ENCODE peak calls at places on chromosomes 13 and 19, in six cellular contexts. One of them, this sample, is unnamed.

GRCh38 chr13:44293908-44294735 is 79.5 kb upstream of the SERP2 start:
- DNase-seq in suprapubic skin: no peak
- DNase-seq in breast epithelium: no peak
- DNase-seq in body of pancreas: no peak
- DNase-seq in ascending aorta: no peak
- DNase-seq in lower leg skin: no peak
- DNase-seq in this sample: peak

GRCh38 chr19:29858621-29859020 is 46.8 kb downstream of the CCNE1 start:
- DNase-seq in suprapubic skin: no peak
- DNase-seq in body of pancreas: no peak
- DNase-seq in breast epithelium: no peak
- DNase-seq in ascending aorta: no peak
- DNase-seq in lower leg skin: no peak
- DNase-seq in this sample: no peak

GRCh38 chr13:31747271-31747670 is 7.9 kb downstream of the RXFP2 start:
- DNase-seq in body of pancreas: no peak
- DNase-seq in ascending aorta: no peak
- DNase-seq in breast epithelium: no peak
- DNase-seq in lower leg skin: no peak
- DNase-seq in suprapubic skin: no peak
- DNase-seq in this sample: peak

GRCh38 chr13:105087941-105088340 is 1447.5 kb downstream of the EFNB2 start:
- DNase-seq in body of pancreas: no peak
- DNase-seq in breast epithelium: no peak
- DNase-seq in ascending aorta: no peak
- DNase-seq in suprapubic skin: no peak
- DNase-seq in lower leg skin: no peak
- DNase-seq in this sample: no peak

GRCh38 chr19:18776288-18776594 is 14.9 kb downstream of the COMP start:
- DNase-seq in ascending aorta: no peak
- DNase-seq in breast epithelium: no peak
- DNase-seq in suprapubic skin: no peak
- DNase-seq in lower leg skin: no peak
- DNase-seq in body of pancreas: no peak
- DNase-seq in this sample: peak

GRCh38 chr13:76609643-76610042 is 276.6 kb downstream of the KCTD12 start:
- DNase-seq in suprapubic skin: no peak
- DNase-seq in body of pancreas: no peak
- DNase-seq in lower leg skin: no peak
- DNase-seq in breast epithelium: no peak
- DNase-seq in ascending aorta: no peak
- DNase-seq in this sample: peak

GRCh38 chr19:728011-728410 is 19.3 kb downstream of the PALM start:
- DNase-seq in ascending aorta: no peak
- DNase-seq in body of pancreas: peak
- DNase-seq in lower leg skin: peak
- DNase-seq in suprapubic skin: no peak
- DNase-seq in breast epithelium: no peak
- DNase-seq in this sample: no peak

GRCh38 chr19:918481-919156 is 1.5 kb downstream of the KISS1R start:
- DNase-seq in lower leg skin: no peak
- DNase-seq in ascending aorta: no peak
- DNase-seq in breast epithelium: no peak
- DNase-seq in body of pancreas: no peak
- DNase-seq in suprapubic skin: no peak
- DNase-seq in this sample: no peak

GRCh38 chr13:52804202-52804641 is 44.2 kb downstream of the PCDH8 start:
- DNase-seq in body of pancreas: no peak
- DNase-seq in breast epithelium: no peak
- DNase-seq in ascending aorta: no peak
- DNase-seq in suprapubic skin: no peak
- DNase-seq in lower leg skin: no peak
- DNase-seq in this sample: no peak

GRCh38 chr13:110629735-110630134 is 14.4 kb downstream of the NAXD start:
- DNase-seq in ascending aorta: no peak
- DNase-seq in suprapubic skin: no peak
- DNase-seq in body of pancreas: no peak
- DNase-seq in lower leg skin: no peak
- DNase-seq in breast epithelium: no peak
- DNase-seq in this sample: peak

GRCh38 chr13:44918323-44919102 is 70.8 kb downstream of the NUFIP1 start:
- DNase-seq in suprapubic skin: peak
- DNase-seq in ascending aorta: peak
- DNase-seq in breast epithelium: peak
- DNase-seq in lower leg skin: peak
- DNase-seq in body of pancreas: peak
- DNase-seq in this sample: peak

GRCh38 chr19:33394723-33395560 is 21.4 kb downstream of the CEBPG start:
- DNase-seq in lower leg skin: no peak
- DNase-seq in suprapubic skin: no peak
- DNase-seq in body of pancreas: no peak
- DNase-seq in ascending aorta: no peak
- DNase-seq in breast epithelium: peak
- DNase-seq in this sample: no peak

GRCh38 chr19:40521276-40521675 is 54.5 kb downstream of the SPTBN4 start:
- DNase-seq in breast epithelium: no peak
- DNase-seq in suprapubic skin: no peak
- DNase-seq in body of pancreas: no peak
- DNase-seq in lower leg skin: no peak
- DNase-seq in ascending aorta: no peak
- DNase-seq in this sample: peak

GRCh38 chr19:18609717-18610051 is 3.0 kb upstream of the TMEM59L start:
- DNase-seq in body of pancreas: no peak
- DNase-seq in ascending aorta: no peak
- DNase-seq in suprapubic skin: no peak
- DNase-seq in lower leg skin: no peak
- DNase-seq in breast epithelium: no peak
- DNase-seq in this sample: no peak

GRCh38 chr13:113538689-113539058 is 45.9 kb upstream of the TFDP1 start:
- DNase-seq in breast epithelium: peak
- DNase-seq in ascending aorta: no peak
- DNase-seq in lower leg skin: peak
- DNase-seq in suprapubic skin: no peak
- DNase-seq in body of pancreas: no peak
- DNase-seq in this sample: no peak

GRCh38 chr13:110308377-110309158 is 1.5 kb downstream of the COL4A2 start:
- DNase-seq in breast epithelium: no peak
- DNase-seq in body of pancreas: peak
- DNase-seq in lower leg skin: peak
- DNase-seq in suprapubic skin: peak
- DNase-seq in ascending aorta: no peak
- DNase-seq in this sample: peak

GRCh38 chr19:16070366-16070990 is 5.8 kb upstream of the TPM4 start:
- DNase-seq in suprapubic skin: peak
- DNase-seq in ascending aorta: peak
- DNase-seq in lower leg skin: peak
- DNase-seq in breast epithelium: peak
- DNase-seq in body of pancreas: peak
- DNase-seq in this sample: no peak

GRCh38 chr19:18223860-18224524 is 2.2 kb downstream of the PDE4C start:
- DNase-seq in breast epithelium: no peak
- DNase-seq in lower leg skin: no peak
- DNase-seq in ascending aorta: no peak
- DNase-seq in body of pancreas: peak
- DNase-seq in suprapubic skin: no peak
- DNase-seq in this sample: no peak

GRCh38 chr19:28602675-28603298 is 610.2 kb downstream of the UQCRFS1 start:
- DNase-seq in ascending aorta: no peak
- DNase-seq in suprapubic skin: no peak
- DNase-seq in lower leg skin: no peak
- DNase-seq in body of pancreas: no peak
- DNase-seq in breast epithelium: no peak
- DNase-seq in this sample: no peak

GRCh38 chr13:58712191-58712590 is 1080.6 kb downstream of the PCDH17 start:
- DNase-seq in lower leg skin: no peak
- DNase-seq in ascending aorta: no peak
- DNase-seq in breast epithelium: no peak
- DNase-seq in suprapubic skin: no peak
- DNase-seq in body of pancreas: no peak
- DNase-seq in this sample: no peak

GRCh38 chr13:99182439-99182838 is 18.2 kb upstream of the UBAC2 start:
- DNase-seq in body of pancreas: no peak
- DNase-seq in lower leg skin: no peak
- DNase-seq in breast epithelium: no peak
- DNase-seq in ascending aorta: no peak
- DNase-seq in suprapubic skin: no peak
- DNase-seq in this sample: no peak

DNA sequence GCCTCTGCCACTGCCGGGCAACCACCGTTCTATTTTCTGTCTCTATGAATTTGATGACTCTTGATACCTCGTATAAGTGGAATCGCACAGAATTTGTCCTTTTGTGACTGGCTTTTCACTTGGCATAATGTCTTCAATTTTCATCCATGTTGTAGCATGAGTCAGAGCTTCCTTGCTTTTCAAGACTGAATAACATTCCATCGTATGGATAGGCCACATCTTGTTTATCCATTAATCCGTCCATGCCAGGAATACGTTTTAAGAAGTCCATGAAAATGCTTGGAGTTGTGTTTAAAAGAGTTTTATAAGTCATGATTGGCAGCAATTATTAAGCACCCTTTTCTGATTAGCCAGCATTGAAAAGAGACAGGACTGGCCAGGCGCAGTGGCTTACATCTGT is 53.6 kb upstream of the CLDN10 start:
- DNase-seq in suprapubic skin: no peak
- DNase-seq in lower leg skin: no peak
- DNase-seq in body of pancreas: no peak
- DNase-seq in ascending aorta: no peak
- DNase-seq in breast epithelium: no peak
- DNase-seq in this sample: no peak
- H3K4me3 ChIP-seq in suprapubic skin: no peak
- H3K4me3 ChIP-seq in lower leg skin: no peak
- H3K4me3 ChIP-seq in body of pancreas: no peak
- H3K4me3 ChIP-seq in ascending aorta: no peak
- H3K4me3 ChIP-seq in breast epithelium: no peak
- H3K4me3 ChIP-seq in this sample: no peak

DNA sequence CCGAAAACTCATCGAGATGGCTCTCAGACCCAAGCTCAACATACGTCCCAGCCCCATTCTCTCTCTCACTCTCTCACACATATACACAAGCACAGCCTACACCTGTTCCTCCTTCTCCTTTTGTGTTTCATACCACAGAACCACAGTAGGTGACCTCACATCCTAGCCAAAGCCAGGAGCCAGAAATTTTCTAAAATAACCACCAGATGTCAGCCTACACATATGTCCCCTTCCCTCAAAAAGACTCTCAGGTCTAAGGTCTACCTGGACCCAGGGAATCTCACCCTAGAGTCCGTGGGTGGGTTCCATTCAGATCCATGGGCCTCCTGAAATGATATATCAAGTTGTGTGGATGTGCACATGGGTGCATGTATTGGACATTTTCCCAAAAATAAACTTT is 104.2 kb upstream of the IPO5 start:
- DNase-seq in lower leg skin: no peak
- DNase-seq in suprapubic skin: no peak
- DNase-seq in breast epithelium: no peak
- DNase-seq in body of pancreas: no peak
- DNase-seq in ascending aorta: no peak
- DNase-seq in this sample: peak
- TF ChIP-seq CTCF in lower leg skin: no peak
- TF ChIP-seq CTCF in suprapubic skin: no peak
- TF ChIP-seq CTCF in breast epithelium: no peak
- TF ChIP-seq CTCF in body of pancreas: no peak
- TF ChIP-seq CTCF in ascending aorta: no peak
- TF ChIP-seq CTCF in this sample: peak

GRCh38 chr19:17112271-17112670 is 36.7 kb downstream of the MYO9B start:
- DNase-seq in body of pancreas: no peak
- DNase-seq in breast epithelium: no peak
- DNase-seq in lower leg skin: no peak
- DNase-seq in suprapubic skin: no peak
- DNase-seq in ascending aorta: no peak
- DNase-seq in this sample: no peak

GRCh38 chr19:17111766-17112165 is 36.2 kb downstream of the MYO9B start:
- DNase-seq in suprapubic skin: no peak
- DNase-seq in lower leg skin: no peak
- DNase-seq in ascending aorta: no peak
- DNase-seq in breast epithelium: no peak
- DNase-seq in body of pancreas: no peak
- DNase-seq in this sample: no peak

GRCh38 chr19:17109300-17109699 is 33.7 kb downstream of the MYO9B start:
- DNase-seq in suprapubic skin: no peak
- DNase-seq in lower leg skin: no peak
- DNase-seq in breast epithelium: no peak
- DNase-seq in ascending aorta: no peak
- DNase-seq in body of pancreas: no peak
- DNase-seq in this sample: no peak

GRCh38 chr19:17109962-17110598 is 34.5 kb downstream of the MYO9B start:
- DNase-seq in breast epithelium: no peak
- DNase-seq in suprapubic skin: no peak
- DNase-seq in body of pancreas: peak
- DNase-seq in lower leg skin: peak
- DNase-seq in ascending aorta: no peak
- DNase-seq in this sample: no peak

GRCh38 chr19:17110599-17110966 is 35.0 kb downstream of the MYO9B start:
- DNase-seq in body of pancreas: no peak
- DNase-seq in suprapubic skin: no peak
- DNase-seq in ascending aorta: no peak
- DNase-seq in lower leg skin: no peak
- DNase-seq in breast epithelium: no peak
- DNase-seq in this sample: no peak
- H3K4me3 ChIP-seq in body of pancreas: no peak
- H3K4me3 ChIP-seq in suprapubic skin: no peak
- H3K4me3 ChIP-seq in ascending aorta: no peak
- H3K4me3 ChIP-seq in lower leg skin: no peak
- H3K4me3 ChIP-seq in breast epithelium: no peak
- H3K4me3 ChIP-seq in this sample: no peak

GRCh38 chr19:3545669-3546034 is 6.7 kb downstream of the TEKTIP1 start:
- DNase-seq in suprapubic skin: no peak
- DNase-seq in body of pancreas: no peak
- DNase-seq in lower leg skin: no peak
- DNase-seq in ascending aorta: no peak
- DNase-seq in breast epithelium: no peak
- DNase-seq in this sample: no peak

GRCh38 chr19:3544742-3545668 is 6.0 kb downstream of the TEKTIP1 start:
- DNase-seq in ascending aorta: no peak
- DNase-seq in breast epithelium: no peak
- DNase-seq in body of pancreas: peak
- DNase-seq in lower leg skin: peak
- DNase-seq in suprapubic skin: no peak
- DNase-seq in this sample: peak

GRCh38 chr19:3543150-3544053 is 4.4 kb downstream of the TEKTIP1 start:
- DNase-seq in suprapubic skin: peak
- DNase-seq in breast epithelium: no peak
- DNase-seq in ascending aorta: no peak
- DNase-seq in lower leg skin: no peak
- DNase-seq in body of pancreas: no peak
- DNase-seq in this sample: peak

GRCh38 chr19:3546119-3546518 is 7.1 kb downstream of the TEKTIP1 start:
- DNase-seq in suprapubic skin: no peak
- DNase-seq in ascending aorta: no peak
- DNase-seq in lower leg skin: no peak
- DNase-seq in body of pancreas: no peak
- DNase-seq in breast epithelium: no peak
- DNase-seq in this sample: no peak

DNA sequence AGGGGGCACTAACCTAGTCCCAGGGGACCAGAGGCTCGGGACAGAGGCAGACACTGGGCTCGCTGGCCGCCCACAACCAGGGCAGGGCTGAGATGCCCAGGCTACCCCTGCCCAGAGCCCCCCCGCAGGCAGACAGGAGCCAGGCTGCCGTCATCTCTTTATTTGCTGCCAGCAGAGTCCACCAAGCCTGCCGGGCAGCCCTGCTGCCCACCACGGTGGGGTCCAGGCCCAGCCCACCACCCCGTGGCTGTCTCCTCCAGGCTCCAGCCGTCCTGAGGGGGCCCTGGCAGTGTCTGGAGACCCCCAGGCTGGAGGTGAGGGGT is 5.0 kb downstream of the TEKTIP1 start:
- DNase-seq in breast epithelium: no peak
- DNase-seq in body of pancreas: no peak
- DNase-seq in lower leg skin: no peak
- DNase-seq in suprapubic skin: no peak
- DNase-seq in ascending aorta: no peak
- DNase-seq in this sample: no peak
- TF ChIP-seq CTCF in breast epithelium: no peak
- TF ChIP-seq CTCF in body of pancreas: no peak
- TF ChIP-seq CTCF in lower leg skin: no peak
- TF ChIP-seq CTCF in suprapubic skin: no peak
- TF ChIP-seq CTCF in ascending aorta: no peak
- TF ChIP-seq CTCF in this sample: no peak